ENCODE peak calls at places on chromosomes 13 and 19, in eight cellular contexts. A, I, L, X, U, Z, J and G are unnamed samples.

GRCh38 chr19:47598407-47599349 is 10.3 kb upstream of the BICRA start:
- DNase-seq in A (peak), I (peak), L (peak), X (peak), U (peak), Z (peak), J (no peak), G (peak)

GRCh38 chr13:73228546-73228945 is 169.7 kb downstream of the KLF5 start:
- DNase-seq in A (no peak), I (peak), L (no peak), X (peak), U (no peak), Z (peak), J (no peak), G (peak)

GRCh38 chr19:50835785-50836542 is 2.6 kb upstream of the KLK15 start:
- DNase-seq in A (peak), I (peak), L (no peak), X (peak), U (peak), Z (peak), J (no peak), G (peak)

GRCh38 chr19:41225238-41226052 is 6.4 kb downstream of the AXL start:
- DNase-seq in A (peak), I (peak), L (peak), X (peak), U (peak), Z (peak), J (no peak), G (peak)

GRCh38 chr19:16265205-16265604 is 59.4 kb upstream of the KLF2 start:
- DNase-seq in A (no peak), I (no peak), L (no peak), X (no peak), U (no peak), Z (no peak), J (no peak), G (no peak)

GRCh38 chr13:109858319-109858718 is 71.9 kb upstream of the IRS2 start:
- DNase-seq in A (peak), I (no peak), L (no peak), X (no peak), U (peak), Z (peak), J (no peak), G (peak)

GRCh38 chr19:31054430-31054829 is 294.8 kb downstream of the TSHZ3 start:
- DNase-seq in A (peak), I (peak), L (peak), X (peak), U (no peak), Z (peak), J (no peak), G (peak)

GRCh38 chr19:45175663-45176345 is 2.2 kb downstream of the TRAPPC6A start:
- DNase-seq in A (peak), I (no peak), L (no peak), X (peak), U (no peak), Z (peak), J (no peak), G (peak)

GRCh38 chr13:20609145-20609544 is 42.2 kb downstream of the IFT88 start:
- DNase-seq in A (no peak), I (peak), L (peak), X (peak), U (no peak), Z (peak), J (no peak), G (peak)

GRCh38 chr19:5037936-5038335 is 69.0 kb downstream of the KDM4B start:
- DNase-seq in A (no peak), I (no peak), L (no peak), X (no peak), U (no peak), Z (no peak), J (no peak), G (no peak)

GRCh38 chr19:48479686-48480085 is 10.5 kb downstream of the CYTH2 start:
- DNase-seq in A (no peak), I (no peak), L (no peak), X (no peak), U (no peak), Z (no peak), J (no peak), G (no peak)

GRCh38 chr13:73480784-73481183 is 422.0 kb downstream of the KLF5 start:
- DNase-seq in A (no peak), I (no peak), L (no peak), X (no peak), U (no peak), Z (no peak), J (no peak), G (peak)

GRCh38 chr13:32969516-32969941 is 46.7 kb upstream of the KL start:
- DNase-seq in A (no peak), I (peak), L (peak), X (peak), U (no peak), Z (no peak), J (no peak), G (no peak)

GRCh38 chr13:85430216-85430615 is 369.0 kb downstream of the SLITRK6 start:
- DNase-seq in A (no peak), I (no peak), L (no peak), X (no peak), U (no peak), Z (no peak), J (no peak), G (no peak)

GRCh38 chr13:109684836-109685602 is 101.4 kb downstream of the IRS2 start:
- DNase-seq in A (peak), I (peak), L (no peak), X (peak), U (peak), Z (peak), J (no peak), G (peak)

GRCh38 chr13:28542804-28543203 is 47.9 kb upstream of the FLT1 start:
- DNase-seq in A (no peak), I (no peak), L (no peak), X (no peak), U (no peak), Z (no peak), J (no peak), G (no peak)

GRCh38 chr19:13615890-13616289 is 109.6 kb upstream of the CACNA1A start:
- DNase-seq in A (no peak), I (peak), L (no peak), X (no peak), U (no peak), Z (no peak), J (no peak), G (no peak)

GRCh38 chr19:13619203-13619632 is 112.9 kb upstream of the CACNA1A start:
- DNase-seq in A (peak), I (no peak), L (peak), X (peak), U (no peak), Z (peak), J (no peak), G (peak)

GRCh38 chr19:13623686-13624405 is 117.6 kb upstream of the CACNA1A start:
- DNase-seq in A (no peak), I (no peak), L (no peak), X (no peak), U (no peak), Z (no peak), J (no peak), G (no peak)

GRCh38 chr19:13622727-13623126 is 116.4 kb upstream of the CACNA1A start:
- DNase-seq in A (no peak), I (no peak), L (no peak), X (no peak), U (no peak), Z (no peak), J (no peak), G (no peak)

DNA sequence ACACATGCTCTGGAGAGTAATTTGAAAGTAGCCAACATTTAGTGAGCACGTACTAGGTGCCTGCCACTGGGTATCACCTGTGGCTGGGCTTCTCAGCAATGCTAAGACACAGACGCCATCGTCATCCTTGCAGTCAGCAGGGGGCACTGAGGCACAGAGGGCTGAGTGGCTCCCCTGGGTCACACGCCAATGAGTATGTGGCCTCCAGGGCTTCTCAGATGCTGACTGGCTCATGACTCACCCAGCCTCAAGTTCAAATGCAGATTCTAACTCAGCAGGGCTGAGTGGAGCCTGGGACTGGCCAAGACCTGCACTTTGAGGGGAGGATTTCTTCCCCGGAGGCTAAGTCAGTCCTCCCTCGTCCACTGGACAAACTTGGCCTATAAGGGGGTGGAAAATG is 115.1 kb upstream of the CACNA1A start:
- DNase-seq in A (peak), I (peak), L (peak), X (peak), U (peak), Z (peak), J (no peak), G (peak)
- TF ChIP-seq CTCF in A (peak), I (peak), L (peak), X (peak), U (no peak), Z (peak), J (no peak), G (no peak)

DNA sequence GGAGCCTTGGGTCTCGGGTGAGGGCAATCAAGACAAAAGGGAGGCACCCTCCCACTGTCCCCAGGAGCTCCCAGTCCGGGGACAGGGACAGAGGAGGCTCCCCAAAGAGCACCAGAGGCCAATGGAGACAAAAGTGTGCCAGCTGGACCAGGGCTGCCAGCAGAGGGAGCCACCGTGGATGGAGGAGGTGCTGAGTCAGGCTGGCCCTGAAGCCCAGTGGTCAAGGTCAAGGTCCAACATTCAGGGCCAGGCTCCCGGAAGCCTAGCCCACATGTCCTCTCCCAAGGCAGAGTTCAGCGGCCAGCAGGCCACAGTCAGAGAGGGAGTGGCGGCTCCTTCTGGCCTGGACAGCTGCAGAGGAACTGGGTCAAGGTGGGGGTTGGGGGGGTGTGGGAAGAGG is 8.4 kb downstream of the COL5A3 start:
- DNase-seq in A (no peak), I (peak), L (no peak), X (peak), U (peak), Z (no peak), J (no peak), G (peak)
- TF ChIP-seq CTCF in A (peak), I (peak), L (peak), X (peak), U (peak), Z (peak), J (peak), G (peak)

GRCh38 chr19:57816652-57817051 is 1.9 kb upstream of the ZNF552 start:
- DNase-seq in A (no peak), I (no peak), L (no peak), X (peak), U (no peak), Z (no peak), J (no peak), G (no peak)

GRCh38 chr19:57820599-57820998 is 5.9 kb upstream of the ZNF552 start:
- DNase-seq in A (no peak), I (no peak), L (no peak), X (no peak), U (no peak), Z (no peak), J (no peak), G (no peak)

GRCh38 chr19:57815247-57816075 is 748 bp upstream of the ZNF552 start:
- DNase-seq in A (no peak), I (no peak), L (no peak), X (no peak), U (peak), Z (no peak), J (peak), G (no peak)

GRCh38 chr19:57818378-57818777 is 3.7 kb upstream of the ZNF552 start:
- DNase-seq in A (no peak), I (no peak), L (no peak), X (no peak), U (no peak), Z (no peak), J (no peak), G (no peak)

GRCh38 chr19:57817976-57818375 is 3.3 kb upstream of the ZNF552 start:
- DNase-seq in A (no peak), I (no peak), L (no peak), X (no peak), U (no peak), Z (no peak), J (no peak), G (no peak)
- TF ChIP-seq CTCF in A (no peak), I (no peak), L (no peak), X (no peak), U (no peak), Z (no peak), J (no peak), G (no peak)

GRCh38 chr13:44919103-44919804 is 70.0 kb downstream of the NUFIP1 start:
- DNase-seq in A (no peak), I (peak), L (no peak), X (no peak), U (no peak), Z (no peak), J (no peak), G (no peak)

GRCh38 chr13:44921478-44921877 is 67.8 kb downstream of the NUFIP1 start:
- DNase-seq in A (no peak), I (no peak), L (no peak), X (no peak), U (no peak), Z (no peak), J (no peak), G (no peak)

GRCh38 chr13:44921931-44922758 is 67.1 kb downstream of the NUFIP1 start:
- DNase-seq in A (peak), I (peak), L (peak), X (peak), U (peak), Z (peak), J (no peak), G (peak)

GRCh38 chr13:44918323-44919102 is 70.8 kb downstream of the NUFIP1 start:
- DNase-seq in A (no peak), I (no peak), L (peak), X (peak), U (peak), Z (no peak), J (peak), G (peak)

DNA sequence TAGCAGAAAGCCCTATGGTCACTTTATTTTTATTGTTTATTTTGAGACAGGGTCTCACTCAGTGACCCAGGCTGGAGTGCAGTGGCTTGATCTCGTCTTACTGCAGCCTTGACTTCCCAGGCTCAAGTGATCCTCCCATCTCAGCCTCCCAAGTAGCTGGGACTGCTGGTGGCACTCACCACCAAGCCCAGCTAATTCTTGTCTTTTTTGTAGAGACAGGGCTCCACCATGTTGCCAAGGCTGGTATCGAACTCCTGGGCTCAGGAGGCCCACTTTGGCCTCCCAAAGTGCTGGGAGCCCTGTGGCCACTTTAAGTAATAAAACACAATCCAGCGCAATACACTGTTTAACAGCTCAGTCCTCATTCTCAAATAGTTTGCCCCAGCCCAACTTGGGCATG is 69.3 kb downstream of the NUFIP1 start:
- DNase-seq in A (no peak), I (no peak), L (no peak), X (no peak), U (no peak), Z (no peak), J (no peak), G (no peak)
- TF ChIP-seq CTCF in A (peak), I (no peak), L (no peak), X (no peak), U (no peak), Z (no peak), J (no peak), G (no peak)

GRCh38 chr19:52945652-52946321 is 16.9 kb downstream of the ZNF816 start:
- DNase-seq in A (no peak), I (no peak), L (no peak), X (no peak), U (no peak), Z (no peak), J (peak), G (no peak)
- TF ChIP-seq CTCF in A (no peak), I (no peak), L (no peak), X (no peak), U (no peak), Z (no peak), J (no peak), G (no peak)

GRCh38 chr19:15173746-15174404 is 26.9 kb downstream of the NOTCH3 start:
- DNase-seq in A (no peak), I (peak), L (no peak), X (peak), U (no peak), Z (peak), J (no peak), G (peak)
- TF ChIP-seq CTCF in A (peak), I (peak), L (no peak), X (peak), U (no peak), Z (peak), J (no peak), G (no peak)

GRCh38 chr13:54486421-54487166 is 1458.0 kb downstream of the OLFM4 start:
- DNase-seq in A (no peak), I (no peak), L (no peak), X (no peak), U (no peak), Z (no peak), J (no peak), G (peak)

GRCh38 chr13:54489359-54489758 is 1460.7 kb downstream of the OLFM4 start:
- DNase-seq in A (no peak), I (no peak), L (no peak), X (no peak), U (no peak), Z (no peak), J (no peak), G (no peak)

GRCh38 chr13:54484166-54484565 is 1455.6 kb downstream of the OLFM4 start:
- DNase-seq in A (no peak), I (no peak), L (no peak), X (no peak), U (no peak), Z (no peak), J (no peak), G (no peak)
- TF ChIP-seq CTCF in A (no peak), I (no peak), L (no peak), X (no peak), U (no peak), Z (no peak), J (no peak), G (no peak)

GRCh38 chr19:3762130-3762473 is 380 bp upstream of the MRPL54 start:
- DNase-seq in A (no peak), I (no peak), L (no peak), X (no peak), U (no peak), Z (no peak), J (no peak), G (no peak)

GRCh38 chr19:3760871-3761361 is 576 bp downstream of the APBA3 start:
- DNase-seq in A (no peak), I (peak), L (no peak), X (peak), U (no peak), Z (no peak), J (no peak), G (peak)

GRCh38 chr19:3762501-3763459 is at the start of gene MRPL54:
- DNase-seq in A (peak), I (peak), L (peak), X (peak), U (peak), Z (peak), J (peak), G (peak)

GRCh38 chr19:3759482-3760254 is 1.8 kb downstream of the APBA3 start:
- DNase-seq in A (no peak), I (no peak), L (no peak), X (no peak), U (no peak), Z (no peak), J (no peak), G (no peak)

GRCh38 chr19:3761382-3762129 is at the start of gene APBA3:
- DNase-seq in A (peak), I (peak), L (peak), X (peak), U (peak), Z (peak), J (peak), G (peak)
- TF ChIP-seq CTCF in A (peak), I (peak), L (peak), X (peak), U (peak), Z (peak), J (no peak), G (peak)